ENCODE peak calls at places on chromosomes 3 and 15, in five cellular contexts. J is LNCaP clone FGC; B is psoas muscle; G is activated gamma-delta T cell treated with anti-CD3 and anti-CD28 coated beads, Interleukin-2, amount 50 U/mL, for 16 hours; A is neuronal stem cell. S is an unnamed sample.

GRCh38 chr3:155230382-155230781 is 63.1 kb downstream of the STRIT1 start:
- DNase-seq in J (no peak), A (no peak), B (no peak), G (no peak), S (no peak)

GRCh38 chr3:171351676-171352075 is 108.5 kb downstream of the TNIK start:
- DNase-seq in J (no peak), A (no peak), G (no peak), B (no peak), S (no peak)

GRCh38 chr3:17307889-17308288 is 423.1 kb downstream of the PLCL2 start:
- DNase-seq in B (no peak), J (no peak), G (no peak), A (no peak), S (no peak)

GRCh38 chr15:58147151-58147550 is 9.0 kb downstream of the AQP9 start:
- DNase-seq in G (no peak), A (no peak), B (no peak), J (no peak), S (no peak)

GRCh38 chr15:52394020-52394608 is 98.5 kb upstream of the MYO5C start:
- DNase-seq in A (no peak), B (no peak), J (no peak), G (no peak), S (no peak)

GRCh38 chr3:175598740-175599139 is 739.6 kb downstream of the NAALADL2 start:
- DNase-seq in J (no peak), A (no peak), G (no peak), B (no peak), S (no peak)

GRCh38 chr15:95840004-95840403 is 490.5 kb upstream of the NR2F2 start:
- DNase-seq in B (peak), J (no peak), A (no peak), G (no peak), S (peak)

GRCh38 chr3:156383433-156384025 is 171.4 kb downstream of the SSR3 start:
- DNase-seq in J (no peak), G (no peak), B (no peak), A (no peak), S (no peak)

S was measured in ovary.